ENCODE peak calls at places on chromosome 16, in seven cellular contexts. Z is mucosa of descending colon, G is tibial nerve, V is neural progenitor cell, Q is endothelial cell of umbilical vein, A is IMR-90, W is A549. D is an unnamed sample.

GRCh38 chr16:54086791-54087190 is 199.8 kb downstream of the IRX3 start:
- DNase-seq in Q (no peak), G (no peak), Z (no peak), W (no peak), V (no peak), A (no peak), D (no peak)

GRCh38 chr16:4654387-4654901 is 29.8 kb downstream of the MGRN1 start:
- DNase-seq in V (no peak), G (no peak), A (no peak), Z (no peak), W (no peak), Q (no peak), D (no peak)

GRCh38 chr16:11719171-11719570 is 23.5 kb downstream of the TXNDC11 start:
- DNase-seq in A (no peak), V (no peak), Z (no peak), Q (no peak), W (no peak), G (no peak), D (no peak)

GRCh38 chr16:54027126-54027922 is 259.3 kb downstream of the IRX3 start:
- DNase-seq in G (no peak), Z (no peak), W (no peak), A (peak), V (no peak), Q (peak), D (no peak)

GRCh38 chr16:11835891-11836652 is 15.3 kb downstream of the RSL1D1 start:
- DNase-seq in Q (no peak), Z (no peak), A (peak), W (no peak), V (no peak), G (no peak), D (peak)

GRCh38 chr16:84585472-84585871 is 32.4 kb downstream of the COTL1 start:
- DNase-seq in G (no peak), Q (no peak), A (no peak), Z (peak), W (no peak), V (no peak), D (no peak)

GRCh38 chr16:86029131-86029741 is 130.3 kb downstream of the IRF8 start:
- DNase-seq in G (no peak), A (peak), Z (peak), W (no peak), V (no peak), Q (no peak), D (no peak)

GRCh38 chr16:54473201-54473993 is 186.8 kb upstream of the IRX3 start:
- DNase-seq in W (no peak), V (no peak), Z (no peak), A (no peak), Q (no peak), G (peak), D (no peak)

GRCh38 chr16:1615761-1616160 is 3.6 kb downstream of the CRAMP1 start:
- DNase-seq in W (no peak), A (peak), G (no peak), Z (no peak), V (no peak), Q (peak), D (no peak)

GRCh38 chr16:3095869-3096268 is 3.2 kb downstream of the ZSCAN10 start:
- DNase-seq in G (no peak), Q (no peak), A (no peak), W (peak), V (no peak), Z (peak), D (no peak)

GRCh38 chr16:75750516-75750915 is 24.2 kb upstream of the CPHXL start:
- DNase-seq in V (peak), G (no peak), Z (no peak), Q (no peak), W (no peak), A (no peak), D (no peak)

GRCh38 chr16:72105978-72106377 is 12.3 kb downstream of the DHX38 start:
- DNase-seq in A (no peak), V (no peak), W (no peak), G (no peak), Z (no peak), Q (no peak), D (no peak)

GRCh38 chr16:67767953-67768352 is 38.4 kb downstream of the RANBP10 start:
- DNase-seq in Z (no peak), V (no peak), G (no peak), W (no peak), Q (no peak), A (peak), D (peak)

DNA sequence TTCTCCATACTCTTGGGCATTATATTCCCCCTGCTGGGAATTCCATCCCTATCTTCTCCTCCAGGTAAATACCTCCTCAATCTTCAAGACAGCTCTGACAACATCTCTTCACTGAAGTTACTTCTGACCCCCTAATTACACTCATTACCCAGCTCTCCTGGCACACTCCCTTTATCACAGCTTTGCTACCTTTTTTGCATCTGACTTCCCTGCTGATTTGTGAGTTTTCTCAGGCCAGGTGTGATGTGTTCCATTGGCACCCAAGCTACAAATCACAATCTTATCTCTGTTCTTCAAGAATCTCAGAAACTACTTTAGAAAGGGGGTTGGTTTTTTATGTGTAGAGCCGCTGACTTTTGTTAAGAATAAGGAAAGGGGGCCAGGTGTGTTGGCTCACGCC is 14.0 kb downstream of the CLEC19A start:
- DNase-seq in Q (no peak), Z (no peak), G (no peak), V (no peak), W (no peak), A (no peak), D (no peak)
- H3K4me3 ChIP-seq in Q (no peak), Z (no peak), G (no peak), V (no peak), W (no peak), A (no peak), D (no peak)

GRCh38 chr16:29009050-29009837 is 24.4 kb downstream of the LAT start:
- DNase-seq in Z (peak), Q (no peak), A (no peak), W (no peak), G (no peak), V (no peak), D (no peak)
- H3K4me3 ChIP-seq in Z (no peak), Q (no peak), A (no peak), W (no peak), G (no peak), V (no peak), D (no peak)

GRCh38 chr16:88920618-88921602 is 54.5 kb upstream of the PABPN1L start:
- DNase-seq in V (no peak), W (no peak), G (peak), Q (peak), Z (peak), A (peak), D (no peak)

GRCh38 chr16:88923450-88923849 is 53.6 kb downstream of the CBFA2T3 start:
- DNase-seq in Z (no peak), A (no peak), Q (no peak), W (no peak), G (no peak), V (no peak), D (no peak)

GRCh38 chr16:88921603-88921995 is 55.1 kb upstream of the PABPN1L start:
- DNase-seq in Z (no peak), V (no peak), A (no peak), W (no peak), G (no peak), Q (peak), D (no peak)

GRCh38 chr16:88922826-88923410 is 54.1 kb downstream of the CBFA2T3 start:
- DNase-seq in Z (no peak), Q (no peak), G (no peak), V (no peak), A (no peak), W (no peak), D (no peak)

DNA sequence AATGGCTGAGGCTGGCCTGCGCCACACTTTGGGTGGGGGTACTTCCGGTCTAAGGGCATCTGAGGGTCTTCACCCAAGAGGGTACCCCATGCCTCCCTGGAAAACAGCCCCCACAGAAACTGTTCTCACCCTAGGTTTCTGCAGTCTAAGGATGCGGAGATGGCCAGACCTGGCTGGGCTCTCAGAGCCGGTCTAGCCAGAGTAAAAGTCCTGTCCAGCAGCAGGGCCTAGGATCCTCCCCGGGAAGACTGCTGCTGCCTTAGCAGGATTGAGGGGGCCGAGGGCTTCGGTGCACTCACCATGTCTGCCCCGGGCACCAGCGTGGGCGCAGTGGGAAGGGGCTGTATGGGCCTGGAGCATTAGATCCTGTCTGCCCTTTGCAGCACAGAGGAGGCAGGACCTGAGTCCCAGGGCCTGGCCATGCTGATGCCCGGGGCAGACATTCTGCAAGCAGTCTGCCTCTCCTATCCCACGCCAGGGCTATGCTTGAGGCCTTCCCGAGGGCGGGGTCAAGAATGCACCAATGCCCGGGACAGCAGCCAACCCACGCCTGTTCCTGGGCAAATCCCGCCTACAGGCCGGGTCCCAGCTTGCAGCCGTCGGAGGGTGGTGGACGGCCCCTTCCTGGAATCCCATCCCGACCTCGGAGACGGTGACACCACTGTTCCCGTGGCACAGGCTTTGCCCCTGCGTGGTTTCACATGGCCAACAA is 54.7 kb downstream of the CBFA2T3 start:
- DNase-seq in G (peak), Z (peak), A (peak), Q (peak), W (no peak), V (peak), D (no peak)
- H3K4me3 ChIP-seq in G (no peak), Z (no peak), A (no peak), Q (peak), W (no peak), V (no peak), D (no peak)

GRCh38 chr16:29702307-29702706 is 23.3 kb downstream of the QPRT start:
- DNase-seq in V (no peak), G (no peak), W (no peak), Q (no peak), Z (no peak), A (no peak), D (no peak)
- H3K4me3 ChIP-seq in V (no peak), G (no peak), W (no peak), Q (no peak), Z (no peak), A (no peak), D (no peak)

DNA sequence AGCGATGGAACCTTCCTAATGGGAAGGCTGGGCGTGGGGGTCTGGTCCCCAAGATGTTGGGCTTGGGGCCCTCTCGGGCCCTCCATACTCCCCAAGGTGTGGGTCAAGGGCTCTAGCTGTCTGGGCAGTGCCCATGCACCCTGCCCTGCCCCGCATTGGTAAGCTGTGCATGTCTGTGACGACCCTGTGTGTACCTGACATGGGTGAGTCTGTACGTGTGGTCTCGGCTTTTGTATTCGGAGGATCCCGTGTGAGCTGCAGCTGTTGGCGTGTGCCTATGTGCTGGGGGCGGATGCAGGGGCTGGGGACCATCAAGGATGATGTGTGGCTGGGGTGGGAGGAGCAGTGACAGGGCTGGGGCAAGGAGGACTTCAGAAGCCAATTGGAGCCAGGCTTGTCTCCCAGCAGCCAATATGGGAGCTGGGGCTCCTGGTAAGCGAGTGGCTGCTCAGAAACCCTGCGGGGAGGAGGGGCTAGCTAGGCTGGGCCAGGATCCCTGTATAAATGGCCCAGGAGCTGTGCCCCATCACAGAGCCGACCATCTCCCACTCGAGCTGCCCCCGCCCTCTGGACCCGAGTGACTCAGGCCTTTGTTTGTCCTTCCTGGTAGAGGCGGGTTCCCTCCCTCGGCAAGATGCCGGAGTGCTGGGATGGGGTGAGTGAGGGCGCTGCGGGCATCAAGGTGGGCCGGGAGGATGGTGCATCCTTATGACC is at the start of gene NDRG4:
- DNase-seq in A (peak), V (peak), W (peak), Z (no peak), Q (peak), G (no peak), D (peak)
- H3K4me3 ChIP-seq in A (peak), V (peak), W (peak), Z (no peak), Q (no peak), G (no peak), D (peak)

DNA sequence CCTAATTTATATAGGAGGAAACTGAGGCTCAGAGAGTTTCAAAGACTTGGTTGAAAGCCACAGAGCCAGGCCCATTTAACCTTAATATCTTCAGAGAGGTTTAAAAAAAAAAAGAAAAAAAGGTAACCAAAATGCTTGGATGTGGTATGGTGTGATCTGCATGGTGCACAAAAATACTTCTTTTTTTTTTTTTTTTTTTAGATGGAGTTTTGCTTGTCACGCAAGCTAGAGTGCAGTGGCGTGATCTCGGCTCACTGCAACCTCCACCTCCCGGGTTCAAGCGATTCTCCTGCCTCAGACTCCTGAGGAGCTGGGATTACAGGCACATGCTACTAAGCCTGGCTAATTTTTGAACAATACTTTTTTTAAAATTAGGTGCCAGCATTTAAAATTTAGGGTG is 101.8 kb downstream of the XYLT1 start:
- DNase-seq in G (no peak), W (no peak), Z (no peak), Q (no peak), A (no peak), V (no peak), D (no peak)
- H3K4me3 ChIP-seq in G (no peak), W (no peak), Z (no peak), Q (no peak), A (no peak), V (no peak), D (no peak)